ENCODE peak calls at places on chromosomes 3 and 15, in seven cellular contexts. S is IMR-90, E is stomach, T is A549, U is breast epithelium, V is body of pancreas, F is suprapubic skin. M is an unnamed sample. For H3K4me1, the result is how much of the 10 kb centered on the place peaks cover.

GRCh38 chr3:69330891-69331400 is 54.9 kb downstream of the FRMD4B start:
- DNase-seq in U (no peak), V (no peak), E (no peak), S (no peak), F (no peak), T (no peak), M (no peak)

GRCh38 chr15:43225201-43225949 is 4.6 kb upstream of the EPB42 start:
- DNase-seq in F (no peak), E (no peak), T (peak), S (peak), V (peak), U (no peak), M (no peak)

GRCh38 chr3:18424862-18425640 is at the start of gene SATB1:
- DNase-seq in F (peak), S (peak), V (peak), T (no peak), U (peak), E (peak), M (no peak)

GRCh38 chr3:81315051-81315450 is 446.4 kb downstream of the GBE1 start:
- DNase-seq in U (no peak), S (no peak), T (no peak), E (no peak), V (no peak), F (no peak), M (no peak)

GRCh38 chr3:117997201-117998049 is 1037.2 kb downstream of the IGSF11 start:
- DNase-seq in V (peak), S (peak), E (peak), F (peak), T (peak), U (peak), M (no peak)

GRCh38 chr15:52140646-52141045 is 28.1 kb upstream of the BCL2L10 start:
- DNase-seq in U (no peak), E (no peak), T (no peak), F (no peak), S (no peak), V (no peak), M (no peak)

GRCh38 chr3:50674349-50675178 is at the start of gene DOCK3:
- DNase-seq in U (peak), S (peak), T (peak), E (peak), F (no peak), V (peak), M (no peak)

GRCh38 chr3:69294014-69294771 is 91.7 kb downstream of the FRMD4B start:
- DNase-seq in V (no peak), T (no peak), E (no peak), S (no peak), F (no peak), U (no peak), M (no peak)

GRCh38 chr3:12253521-12253920 is 35.3 kb upstream of the PPARG start:
- DNase-seq in V (no peak), S (peak), F (no peak), T (no peak), E (no peak), U (no peak), M (no peak)

GRCh38 chr3:11452988-11453847 is 181.0 kb downstream of the ATG7 start:
- DNase-seq in U (no peak), S (peak), T (no peak), F (no peak), E (no peak), V (no peak), M (no peak)

GRCh38 chr3:40281995-40282394 is 27.5 kb upstream of the EIF1B start:
- DNase-seq in U (no peak), S (no peak), E (no peak), T (no peak), F (no peak), V (no peak), M (no peak)

GRCh38 chr15:49035825-49036224 is 10.4 kb downstream of the SECISBP2L start:
- DNase-seq in U (no peak), F (no peak), V (no peak), E (no peak), T (no peak), S (no peak), M (no peak)

GRCh38 chr3:11214451-11214987 is 57.7 kb upstream of the ATG7 start:
- DNase-seq in U (no peak), E (no peak), V (no peak), S (no peak), T (no peak), F (no peak), M (no peak)

GRCh38 chr3:14605070-14605469 is 46.5 kb upstream of the CCDC174 start:
- DNase-seq in U (no peak), T (no peak), V (no peak), E (peak), S (peak), F (no peak), M (no peak)

GRCh38 chr3:62587579-62588031 is 214.3 kb upstream of the FEZF2 start:
- DNase-seq in S (peak), U (no peak), V (no peak), E (no peak), T (no peak), F (no peak), M (no peak)

GRCh38 chr3:108178676-108179075 is 43.5 kb downstream of the IFT57 start:
- DNase-seq in T (no peak), U (no peak), E (no peak), F (no peak), S (peak), V (no peak), M (no peak)

GRCh38 chr15:94042163-94042954 is 189.0 kb upstream of the MCTP2 start:
- DNase-seq in T (no peak), V (no peak), F (no peak), S (peak), E (no peak), U (no peak), M (no peak)

GRCh38 chr3:193776626-193777025 is 183.6 kb downstream of the OPA1 start:
- DNase-seq in V (no peak), T (no peak), F (no peak), E (no peak), S (no peak), U (no peak), M (no peak)

GRCh38 chr3:9778518-9779129 is 8.9 kb upstream of the CAMK1 start:
- DNase-seq in E (no peak), V (no peak), S (no peak), U (no peak), F (no peak), T (no peak), M (no peak)

GRCh38 chr3:156304406-156304805 is 184.0 kb downstream of the KCNAB1 start:
- DNase-seq in T (no peak), U (no peak), E (no peak), F (no peak), S (peak), V (no peak), M (no peak)

GRCh38 chr15:38603271-38603670 is 38.7 kb upstream of the RASGRP1 start:
- DNase-seq in F (no peak), T (no peak), V (no peak), E (no peak), U (no peak), S (no peak), M (no peak)

GRCh38 chr3:128787256-128788253 is 61.6 kb downstream of the RAB7A start:
- DNase-seq in U (no peak), E (no peak), S (peak), T (peak), F (no peak), V (no peak), M (no peak)

GRCh38 chr3:93988283-93988682 is 8.3 kb downstream of the ARL13B start:
- DNase-seq in U (no peak), F (no peak), E (no peak), T (no peak), S (peak), V (no peak), M (no peak)

GRCh38 chr3:32880225-32880624 is 62.4 kb downstream of the TRIM71 start:
- DNase-seq in U (no peak), E (no peak), V (no peak), S (no peak), T (no peak), F (no peak), M (no peak)

GRCh38 chr15:75644376-75644775 is 3.3 kb upstream of the SNX33 start:
- DNase-seq in U (no peak), T (no peak), V (no peak), E (no peak), S (peak), F (no peak), M (no peak)

GRCh38 chr3:85710490-85710889 is 751.7 kb downstream of the CADM2 start:
- DNase-seq in F (no peak), T (no peak), E (no peak), V (no peak), S (peak), U (no peak), M (no peak)

GRCh38 chr15:81281176-81281735 is 42.7 kb downstream of the STARD5 start:
- DNase-seq in U (no peak), E (no peak), S (no peak), F (no peak), T (no peak), V (no peak), M (no peak)

GRCh38 chr3:19931767-19932188 is 2.2 kb downstream of the EFHB start:
- DNase-seq in E (no peak), S (no peak), V (no peak), T (no peak), F (no peak), U (no peak), M (no peak)

GRCh38 chr3:157447026-157447694 is 10.5 kb downstream of the PTX3 start:
- DNase-seq in F (no peak), E (no peak), S (peak), T (no peak), V (no peak), U (no peak), M (no peak)

GRCh38 chr3:158743664-158744566 is 11.7 kb upstream of the RARRES1 start:
- DNase-seq in E (no peak), T (no peak), U (no peak), S (no peak), F (no peak), V (no peak), M (no peak)

GRCh38 chr3:49602877-49603411 is 48.7 kb downstream of the BSN start:
- DNase-seq in U (no peak), T (no peak), V (no peak), S (no peak), F (no peak), E (peak), M (no peak)

GRCh38 chr15:74950078-74951000 is 6.2 kb downstream of the RPP25 start:
- DNase-seq in E (peak), T (peak), F (peak), U (peak), S (peak), V (peak), M (no peak)

GRCh38 chr15:63080638-63081250 is 38.2 kb downstream of the TPM1 start:
- DNase-seq in S (no peak), E (no peak), V (no peak), F (no peak), T (no peak), U (no peak), M (no peak)

DNA sequence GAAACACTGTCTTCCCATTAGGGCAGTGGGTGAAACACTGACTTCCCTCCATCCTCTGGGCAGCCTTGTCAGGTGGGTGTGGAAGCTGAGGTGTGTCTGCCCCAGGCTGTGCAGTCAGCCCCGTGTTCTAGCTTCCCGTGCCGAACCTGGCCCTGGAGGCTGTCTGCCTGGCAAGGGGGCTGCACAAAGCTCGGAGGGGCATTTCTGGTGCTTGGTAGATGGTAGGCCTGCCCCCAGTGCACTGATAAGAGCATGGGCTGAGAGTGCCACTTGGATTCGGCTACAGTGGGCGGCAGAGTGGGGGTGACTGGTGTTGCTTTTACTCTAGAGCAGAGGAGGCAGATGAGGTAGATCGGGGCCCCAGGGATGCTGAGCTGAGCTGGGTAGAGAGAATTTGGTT is 21.3 kb downstream of the IGF1R start:
- DNase-seq in U (no peak), S (no peak), V (no peak), T (no peak), F (no peak), E (no peak), M (no peak)
- H3K4me1 ChIP-seq in U (under half), S (under half), V (half or more), T (half or more), F (half or more), E (under half), M (under half)

DNA sequence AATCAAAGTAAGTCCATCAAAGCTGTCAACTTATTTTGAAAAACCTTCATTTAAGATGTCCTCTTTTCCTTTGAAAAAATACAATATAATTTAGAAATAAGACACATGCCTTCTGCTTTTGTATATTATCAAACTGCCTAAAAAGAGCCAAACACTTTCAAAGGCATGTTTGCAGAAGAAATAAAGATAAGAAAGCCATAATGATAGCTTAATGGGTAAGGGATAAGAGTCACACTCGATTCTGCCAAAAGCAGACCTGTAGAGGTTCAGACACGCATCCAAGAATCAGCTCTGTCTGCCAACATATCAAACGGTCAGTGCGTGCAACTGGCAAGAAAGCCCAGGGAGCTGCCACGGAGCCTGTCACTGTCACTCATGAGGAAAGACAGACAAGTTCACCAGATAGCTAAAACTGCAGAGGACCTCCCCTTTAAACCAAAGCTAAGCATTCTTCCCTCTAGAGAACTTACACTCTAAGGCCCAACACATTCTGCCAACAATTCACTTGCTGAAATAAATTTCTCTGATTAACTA is 23.3 kb downstream of the DCP1A start:
- DNase-seq in S (no peak), V (no peak), E (no peak), U (no peak), T (no peak), F (no peak), M (no peak)
- H3K27ac ChIP-seq in S (no peak), V (no peak), E (no peak), U (no peak), T (no peak), F (no peak), M (no peak)

GRCh38 chr3:185253645-185254410 is at the start of gene EHHADH:
- DNase-seq in V (peak), E (peak), T (peak), U (peak), F (peak), S (peak), M (no peak)
- TF ChIP-seq POLR2A in V (peak), E (no peak), T (peak), U (no peak), F (no peak), S (peak), M (peak)

GRCh38 chr3:124779116-124779515 is 48.9 kb downstream of the UMPS start:
- DNase-seq in S (no peak), E (no peak), T (no peak), V (no peak), U (no peak), F (no peak), M (no peak)
- H3K4me1 ChIP-seq in S (under half), E (under half), T (half or more), V (under half), U (under half), F (half or more), M (half or more)

GRCh38 chr15:71128939-71129562 is 13.8 kb downstream of the THSD4 start:
- DNase-seq in V (no peak), T (no peak), S (peak), F (no peak), E (no peak), U (no peak), M (no peak)

GRCh38 chr15:71125831-71126453 is 10.7 kb downstream of the THSD4 start:
- DNase-seq in T (peak), V (no peak), E (no peak), U (no peak), S (peak), F (no peak), M (no peak)

GRCh38 chr15:71127083-71127482 is 11.8 kb downstream of the THSD4 start:
- DNase-seq in V (no peak), U (no peak), S (no peak), T (no peak), F (no peak), E (no peak), M (no peak)

GRCh38 chr15:71131601-71132357 is 16.5 kb downstream of the THSD4 start:
- DNase-seq in F (no peak), V (no peak), U (no peak), T (no peak), E (no peak), S (no peak), M (no peak)

DNA sequence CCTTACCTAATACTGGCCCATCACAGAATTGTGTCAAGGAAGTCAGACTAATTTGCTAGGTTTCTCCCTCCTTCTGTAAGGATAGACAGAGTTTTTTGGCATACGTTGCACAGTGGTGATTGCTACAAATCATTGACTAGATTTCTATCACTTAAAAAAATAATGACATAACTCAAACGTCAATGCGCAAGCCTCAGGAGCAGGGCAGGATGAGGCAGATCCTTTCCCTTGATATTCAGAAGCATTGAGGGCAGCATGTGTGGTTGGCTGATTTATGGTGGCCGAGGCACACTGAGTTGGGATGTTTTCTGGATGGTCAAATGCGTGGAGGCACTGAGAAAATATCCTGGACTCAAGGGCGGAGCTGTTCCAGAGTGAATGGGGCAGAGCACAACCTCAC is 14.4 kb downstream of the THSD4 start:
- DNase-seq in E (no peak), V (no peak), T (no peak), S (no peak), F (no peak), U (no peak), M (no peak)
- H3K27ac ChIP-seq in E (no peak), V (no peak), T (peak), S (no peak), F (no peak), U (no peak), M (peak)